ENCODE peak calls at places on chromosomes 6 and 20, in four cellular contexts. O, Q, U and A are unnamed samples.

GRCh38 chr20:49675368-49676151 is 38.1 kb downstream of the B4GALT5 start:
- DNase-seq in O (no peak), Q (no peak), U (no peak), A (no peak)

GRCh38 chr20:32968833-32969241 is 35.4 kb downstream of the SUN5 start:
- DNase-seq in O (no peak), Q (peak; percentile 4), U (peak; percentile 73), A (peak; percentile 41)

GRCh38 chr20:24079661-24080412 is 91.3 kb upstream of the GGTLC1 start:
- DNase-seq in O (no peak), Q (no peak), U (no peak), A (no peak)

GRCh38 chr6:94417364-94417763 is 998.0 kb upstream of the EPHA7 start:
- DNase-seq in O (no peak), Q (no peak), U (no peak), A (no peak)

GRCh38 chr20:62253398-62253797 is 15.1 kb downstream of the OSBPL2 start:
- DNase-seq in O (no peak), Q (no peak), U (no peak), A (no peak)

GRCh38 chr6:3226422-3227362 is 761 bp downstream of the TUBB2B start:
- DNase-seq in O (peak; percentile 42), Q (peak; percentile 28), U (peak; percentile 46), A (peak; percentile 39)

GRCh38 chr6:87155920-87156600 is 695 bp downstream of the ZNF292 start:
- DNase-seq in O (peak; percentile 49), Q (no peak), U (peak; percentile 74), A (peak; percentile 55)

GRCh38 chr6:35318200-35318844 is 20.7 kb downstream of the DEF6 start:
- DNase-seq in O (peak; percentile 96), Q (peak; percentile 90), U (no peak), A (no peak)

GRCh38 chr6:160167547-160168391 is 46.2 kb downstream of the SLC22A1 start:
- DNase-seq in O (no peak), Q (no peak), U (no peak), A (no peak)

GRCh38 chr6:105972440-105972839 is 113.7 kb upstream of the PRDM1 start:
- DNase-seq in O (no peak), Q (no peak), U (no peak), A (no peak)

GRCh38 chr6:35786810-35787209 is 6.0 kb downstream of the CLPSL1 start:
- DNase-seq in O (no peak), Q (peak; percentile 64), U (no peak), A (no peak)

GRCh38 chr6:39218868-39219567 is 10.3 kb downstream of the KCNK5 start:
- DNase-seq in O (no peak), Q (no peak), U (no peak), A (no peak)

GRCh38 chr20:46087161-46087560 is 2.6 kb downstream of the NCOA5 start:
- DNase-seq in O (peak; percentile 23), Q (no peak), U (no peak), A (no peak)

GRCh38 chr20:1509237-1509636 is 18.0 kb upstream of the SIRPB2 start:
- DNase-seq in O (peak; percentile 27), Q (no peak), U (peak; percentile 33), A (peak; percentile 7)